ENCODE peak calls at places on chromosomes 12 and 14, in seven cellular contexts. G is GM06990, J is IMR-90, Z is dorsolateral prefrontal cortex, K is AG09319, U is fibroblast of mammary gland, P is astrocyte of the spinal cord. B is an unnamed sample.

GRCh38 chr12:25701290-25701689 is 148.2 kb upstream of the LMNTD1 start:
- DNase-seq in G (no peak), J (peak), Z (no peak), K (no peak), U (peak), P (peak), B (no peak)

GRCh38 chr12:12807970-12808702 is 5.0 kb upstream of the DDX47 start:
- DNase-seq in G (peak), J (peak), Z (no peak), K (no peak), U (peak), P (peak), B (no peak)

GRCh38 chr12:1691123-1692007 is 495 bp downstream of the ADIPOR2 start:
- DNase-seq in G (no peak), J (no peak), Z (peak), K (no peak), U (no peak), P (peak), B (peak)

GRCh38 chr12:44847888-44848770 is 28.0 kb downstream of the NELL2 start:
- DNase-seq in G (peak), J (no peak), Z (no peak), K (no peak), U (no peak), P (no peak), B (no peak)

GRCh38 chr12:86551146-86551571 is 295.0 kb upstream of the MGAT4C start:
- DNase-seq in G (no peak), J (no peak), Z (no peak), K (no peak), U (peak), P (no peak), B (no peak)

GRCh38 chr12:14723763-14724162 is 27.4 kb upstream of the GUCY2C start:
- DNase-seq in G (peak), J (peak), Z (peak), K (peak), U (peak), P (peak), B (no peak)

GRCh38 chr14:74941676-74942097 is 13.7 kb downstream of the PGF start:
- DNase-seq in G (peak), J (peak), Z (no peak), K (no peak), U (peak), P (no peak), B (no peak)

GRCh38 chr12:52210925-52211650 is 19.3 kb upstream of the KRT80 start:
- DNase-seq in G (no peak), J (no peak), Z (no peak), K (no peak), U (no peak), P (no peak), B (peak)

GRCh38 chr12:3333583-3333982 is 157.4 kb upstream of the PRMT8 start:
- DNase-seq in G (no peak), J (no peak), Z (no peak), K (no peak), U (no peak), P (no peak), B (no peak)

GRCh38 chr12:90854136-90854689 is 100.8 kb downstream of the CCER1 start:
- DNase-seq in G (no peak), J (peak), Z (peak), K (peak), U (peak), P (peak), B (no peak)

GRCh38 chr12:107394693-107395092 is 290.9 kb upstream of the PWP1 start:
- DNase-seq in G (no peak), J (no peak), Z (no peak), K (no peak), U (no peak), P (no peak), B (no peak)

GRCh38 chr14:89543420-89543790 is 126.4 kb upstream of the FOXN3 start:
- DNase-seq in G (no peak), J (no peak), Z (peak), K (no peak), U (no peak), P (peak), B (no peak)

GRCh38 chr12:116565963-116566362 is 6.8 kb downstream of the MAP1LC3B2 start:
- DNase-seq in G (no peak), J (no peak), Z (no peak), K (no peak), U (no peak), P (no peak), B (no peak)

GRCh38 chr12:72270246-72270645 is 1.9 kb upstream of the TRHDE start:
- DNase-seq in G (no peak), J (no peak), Z (no peak), K (no peak), U (no peak), P (peak), B (no peak)

GRCh38 chr12:47712171-47712570 is 6.3 kb upstream of the RPAP3 start:
- DNase-seq in G (no peak), J (no peak), Z (no peak), K (no peak), U (no peak), P (no peak), B (no peak)

GRCh38 chr12:15584366-15585041 is 204.7 kb downstream of the EPS8 start:
- DNase-seq in G (no peak), J (peak), Z (no peak), K (peak), U (peak), P (peak), B (no peak)

GRCh38 chr12:98582093-98582492 is 11.4 kb upstream of the SLC25A3 start:
- DNase-seq in G (no peak), J (peak), Z (no peak), K (no peak), U (peak), P (no peak), B (no peak)

GRCh38 chr12:31323466-31324115 is 2.4 kb downstream of the SINHCAF start:
- DNase-seq in G (peak), J (no peak), Z (peak), K (no peak), U (no peak), P (peak), B (no peak)

GRCh38 chr12:71955946-71956345 is 17.3 kb downstream of the TPH2 start:
- DNase-seq in G (no peak), J (peak), Z (no peak), K (no peak), U (peak), P (peak), B (no peak)

GRCh38 chr12:130965668-130966067 is 12.0 kb downstream of the ADGRD1 start:
- DNase-seq in G (no peak), J (no peak), Z (no peak), K (no peak), U (peak), P (no peak), B (no peak)

GRCh38 chr14:63045234-63045611 is at the start of gene KCNH5:
- DNase-seq in G (peak), J (peak), Z (peak), K (no peak), U (peak), P (peak), B (peak)

GRCh38 chr12:43653917-43654316 is 101.9 kb upstream of the ADAMTS20 start:
- DNase-seq in G (no peak), J (no peak), Z (no peak), K (no peak), U (no peak), P (no peak), B (no peak)

GRCh38 chr12:43653289-43653915 is 101.4 kb upstream of the ADAMTS20 start:
- DNase-seq in G (no peak), J (no peak), Z (no peak), K (no peak), U (no peak), P (no peak), B (no peak)

GRCh38 chr12:43655586-43655985 is 103.0 kb downstream of the PUS7L start:
- DNase-seq in G (no peak), J (peak), Z (no peak), K (no peak), U (peak), P (peak), B (no peak)
- TF ChIP-seq CTCF in G (no peak), J (no peak), Z (no peak), K (no peak), U (no peak), P (no peak), B (no peak)

GRCh38 chr14:61733972-61734371 is 28.2 kb upstream of the SNAPC1 start:
- DNase-seq in G (no peak), J (no peak), Z (no peak), K (no peak), U (no peak), P (no peak), B (no peak)

GRCh38 chr14:61739133-61739532 is 23.1 kb upstream of the SNAPC1 start:
- DNase-seq in G (no peak), J (no peak), Z (no peak), K (no peak), U (no peak), P (no peak), B (no peak)

GRCh38 chr14:61742383-61742782 is 19.8 kb upstream of the SNAPC1 start:
- DNase-seq in G (no peak), J (no peak), Z (no peak), K (no peak), U (no peak), P (no peak), B (no peak)

GRCh38 chr14:61736751-61737150 is 25.5 kb upstream of the SNAPC1 start:
- DNase-seq in G (no peak), J (peak), Z (no peak), K (no peak), U (no peak), P (no peak), B (no peak)

DNA sequence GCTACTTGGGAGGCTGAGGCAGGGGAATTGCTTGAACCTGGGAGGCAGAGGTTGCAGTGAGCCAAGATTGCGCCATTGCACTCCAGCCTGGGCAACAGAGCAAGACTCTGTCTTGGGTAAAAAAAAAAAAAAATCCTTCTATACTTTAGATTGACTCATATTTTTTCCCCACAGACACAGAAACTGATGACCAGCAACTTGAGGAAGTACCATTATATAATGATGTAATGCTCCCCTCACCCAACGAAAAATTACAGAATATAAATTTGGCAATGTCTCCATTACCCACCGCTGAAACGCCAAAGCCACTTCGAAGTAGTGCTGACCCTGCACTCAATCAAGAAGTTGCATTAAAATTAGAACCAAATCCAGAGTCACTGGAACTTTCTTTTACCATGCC is 24.3 kb upstream of the SNAPC1 start:
- DNase-seq in G (no peak), J (no peak), Z (no peak), K (no peak), U (no peak), P (no peak), B (no peak)
- TF ChIP-seq CTCF in G (no peak), J (no peak), Z (no peak), K (no peak), U (no peak), P (no peak), B (no peak)

GRCh38 chr14:94690486-94690885 is 78.3 kb downstream of the SERPINA3 start:
- DNase-seq in G (no peak), J (no peak), Z (no peak), K (no peak), U (no peak), P (no peak), B (no peak)

GRCh38 chr14:94689985-94690400 is 77.8 kb downstream of the SERPINA3 start:
- DNase-seq in G (no peak), J (no peak), Z (no peak), K (no peak), U (no peak), P (no peak), B (no peak)

GRCh38 chr14:94691658-94692029 is 78.3 kb downstream of the GSC start:
- DNase-seq in G (no peak), J (no peak), Z (no peak), K (no peak), U (peak), P (no peak), B (no peak)

GRCh38 chr14:94690896-94691657 is 78.8 kb downstream of the GSC start:
- DNase-seq in G (no peak), J (no peak), Z (no peak), K (no peak), U (no peak), P (no peak), B (no peak)

GRCh38 chr14:94689218-94689984 is 77.2 kb downstream of the SERPINA3 start:
- DNase-seq in G (peak), J (peak), Z (peak), K (peak), U (peak), P (peak), B (peak)
- TF ChIP-seq CTCF in G (peak), J (peak), Z (peak), K (peak), U (no peak), P (peak), B (peak)

DNA sequence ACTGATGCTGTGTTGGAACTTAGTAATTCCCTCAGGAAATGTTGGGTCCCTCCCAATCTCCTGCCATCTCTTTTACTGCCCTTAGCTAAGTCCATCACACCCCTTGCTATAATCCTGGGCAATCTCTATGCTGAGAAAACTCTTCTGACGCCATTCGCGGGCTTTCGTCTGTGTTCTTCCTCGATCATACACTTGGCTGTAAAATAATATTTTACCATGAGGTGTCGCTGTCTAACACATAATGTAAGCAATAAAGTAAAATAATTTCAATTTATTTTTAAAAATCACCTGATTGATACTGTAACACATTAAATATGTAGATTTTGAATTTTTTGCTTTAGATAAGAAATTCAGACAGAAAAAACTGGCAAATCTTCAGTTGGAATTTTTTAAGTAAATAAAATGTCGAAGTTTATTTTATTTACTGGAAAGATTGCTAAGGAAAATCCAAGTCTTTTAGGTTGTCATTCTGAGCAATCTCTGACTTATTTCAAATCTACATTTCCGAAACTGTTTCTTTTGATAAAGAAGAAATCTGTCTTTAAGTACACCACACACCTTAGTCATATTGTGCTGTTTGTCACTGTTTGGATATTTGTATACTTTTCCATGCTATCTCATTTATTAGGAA is 304.0 kb upstream of the SSTR1 start:
- DNase-seq in G (no peak), J (peak), Z (no peak), K (no peak), U (peak), P (peak), B (no peak)
- TF ChIP-seq CTCF in G (peak), J (peak), Z (peak), K (peak), U (peak), P (peak), B (peak)

GRCh38 chr14:35051796-35052195 is 5.7 kb downstream of the FAM177A1 start:
- DNase-seq in G (no peak), J (peak), Z (no peak), K (no peak), U (peak), P (peak), B (no peak)
- TF ChIP-seq CTCF in G (no peak), J (no peak), Z (no peak), K (no peak), U (no peak), P (no peak), B (no peak)

GRCh38 chr12:68805592-68806120 is 2.3 kb upstream of the MDM2 start:
- DNase-seq in G (no peak), J (peak), Z (no peak), K (no peak), U (peak), P (no peak), B (no peak)

GRCh38 chr12:68807576-68808387 is at the start of gene MDM2:
- DNase-seq in G (peak), J (peak), Z (peak), K (peak), U (peak), P (peak), B (peak)

GRCh38 chr12:68806488-68807237 is 1.3 kb upstream of the MDM2 start:
- DNase-seq in G (peak), J (no peak), Z (no peak), K (no peak), U (no peak), P (no peak), B (no peak)

GRCh38 chr12:68809190-68810026 is 1.4 kb downstream of the MDM2 start:
- DNase-seq in G (peak), J (no peak), Z (no peak), K (no peak), U (no peak), P (no peak), B (no peak)

GRCh38 chr12:68808388-68809189 is 612 bp downstream of the MDM2 start:
- DNase-seq in G (peak), J (peak), Z (peak), K (peak), U (peak), P (peak), B (no peak)
- TF ChIP-seq CTCF in G (no peak), J (no peak), Z (no peak), K (no peak), U (no peak), P (no peak), B (no peak)

GRCh38 chr12:85441740-85442139 is 161.7 kb downstream of the ALX1 start:
- DNase-seq in G (no peak), J (peak), Z (no peak), K (no peak), U (peak), P (peak), B (no peak)
- TF ChIP-seq CTCF in G (peak), J (peak), Z (peak), K (peak), U (peak), P (peak), B (peak)

DNA sequence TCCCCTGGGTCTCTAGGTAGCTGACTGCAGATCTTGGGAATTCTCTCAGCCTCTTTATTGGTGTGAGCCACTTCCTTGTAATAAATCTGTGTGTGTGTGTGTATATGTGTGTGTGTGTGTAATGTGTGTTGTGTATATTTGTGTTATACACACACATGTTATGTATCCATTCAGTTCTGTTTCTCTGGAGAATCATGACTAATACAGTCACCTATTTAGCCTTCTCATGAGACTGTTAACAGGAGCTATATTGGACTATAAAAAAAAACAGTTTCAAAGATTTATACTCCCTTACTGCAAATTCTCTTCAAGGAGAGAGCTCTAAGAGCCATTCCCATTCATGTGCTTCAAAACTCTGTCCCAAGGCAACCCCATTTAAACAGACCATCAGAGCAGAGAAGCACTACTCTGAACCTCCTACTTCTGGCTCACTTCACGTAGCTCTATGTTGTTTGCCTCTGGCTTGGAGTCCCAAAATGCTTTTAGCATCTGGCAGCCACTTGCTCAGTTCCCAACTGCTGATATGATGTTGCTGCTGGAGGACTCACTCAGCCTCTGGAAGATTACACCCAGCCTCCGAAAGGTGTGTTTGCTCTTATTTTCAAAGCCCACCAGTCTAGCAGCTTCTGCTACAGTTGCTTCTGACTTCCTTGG is 48.7 kb upstream of the KITLG start:
- DNase-seq in G (no peak), J (peak), Z (no peak), K (no peak), U (peak), P (no peak), B (no peak)
- TF ChIP-seq CTCF in G (no peak), J (no peak), Z (no peak), K (no peak), U (no peak), P (no peak), B (no peak)

GRCh38 chr12:92955997-92956663 is 27.0 kb upstream of the EEA1 start:
- DNase-seq in G (no peak), J (peak), Z (no peak), K (peak), U (peak), P (peak), B (no peak)

GRCh38 chr12:92952394-92952793 is 23.3 kb upstream of the EEA1 start:
- DNase-seq in G (no peak), J (no peak), Z (no peak), K (no peak), U (no peak), P (no peak), B (no peak)

GRCh38 chr12:92950011-92950410 is 20.9 kb upstream of the EEA1 start:
- DNase-seq in G (no peak), J (no peak), Z (no peak), K (no peak), U (no peak), P (no peak), B (no peak)

GRCh38 chr12:92951006-92951405 is 21.9 kb upstream of the EEA1 start:
- DNase-seq in G (no peak), J (no peak), Z (no peak), K (no peak), U (no peak), P (no peak), B (no peak)

DNA sequence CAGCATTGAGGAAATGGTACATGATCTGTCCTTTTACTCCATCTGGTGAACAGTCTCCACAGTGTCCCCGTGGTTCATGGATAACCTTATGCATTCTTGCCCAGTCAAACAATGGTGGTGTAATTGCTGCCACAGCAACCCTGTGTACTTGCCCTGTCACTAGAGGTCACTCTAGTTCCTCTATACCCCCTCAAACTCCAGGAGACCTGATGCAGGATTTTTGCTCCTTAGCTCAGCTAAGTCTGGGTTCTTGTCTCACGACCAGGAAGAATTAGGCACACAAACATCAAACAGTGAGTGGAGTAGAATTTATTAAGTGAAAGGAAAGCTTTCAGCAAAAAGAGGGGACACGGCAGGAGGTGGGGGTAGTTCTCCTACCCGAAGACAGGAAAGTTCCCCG is 24.7 kb upstream of the EEA1 start:
- DNase-seq in G (no peak), J (no peak), Z (no peak), K (no peak), U (no peak), P (no peak), B (no peak)
- TF ChIP-seq CTCF in G (no peak), J (no peak), Z (no peak), K (no peak), U (no peak), P (no peak), B (peak)